ENCODE peak calls at places on chromosomes 3 and 15, in six cellular contexts. P, W, F, T, B and O are unnamed samples.

GRCh38 chr3:60920519-60920918 is 330.7 kb downstream of the FHIT start:
- DNase-seq in B (no peak), F (no peak), W (no peak), P (no peak), T (no peak), O (no peak)

GRCh38 chr3:128971421-128971820 is 22.5 kb downstream of the CFAP92 start:
- DNase-seq in F (no peak), B (no peak), P (peak; percentile 76), W (no peak), T (peak; percentile 73), O (peak; percentile 66)

GRCh38 chr3:48047841-48048456 is 31.7 kb upstream of the MAP4 start:
- DNase-seq in W (no peak), B (no peak), T (no peak), F (no peak), P (no peak), O (no peak)

GRCh38 chr15:92643849-92644815 is 11.4 kb downstream of the FAM174B start:
- DNase-seq in P (no peak), B (no peak), F (no peak), T (no peak), W (no peak), O (no peak)

GRCh38 chr15:31579976-31580375 is 253.3 kb downstream of the KLF13 start:
- DNase-seq in W (no peak), F (no peak), T (no peak), P (no peak), B (no peak), O (no peak)

GRCh38 chr15:29259233-29259632 is 10.4 kb downstream of the NSMCE3 start:
- DNase-seq in F (no peak), B (no peak), T (no peak), P (no peak), W (no peak), O (no peak)

GRCh38 chr15:25862469-25863066 is 559 bp downstream of the ATP10A start:
- DNase-seq in B (peak; percentile 63), W (no peak), T (no peak), P (peak; percentile 62), F (peak; percentile 51), O (no peak)

GRCh38 chr15:73626072-73626471 is 7.1 kb downstream of the NPTN start:
- DNase-seq in P (no peak), T (no peak), F (no peak), W (no peak), B (no peak), O (no peak)

GRCh38 chr3:157099337-157100078 is 60.4 kb downstream of the CCNL1 start:
- DNase-seq in T (no peak), P (peak; percentile 46), F (no peak), B (no peak), W (peak; percentile 71), O (no peak)

GRCh38 chr15:45855210-45855906 is 220.5 kb downstream of the SQOR start:
- DNase-seq in P (no peak), T (no peak), F (no peak), B (no peak), W (no peak), O (no peak)

GRCh38 chr15:50116477-50116876 is 2.6 kb downstream of the ATP8B4 start:
- DNase-seq in F (no peak), B (no peak), T (no peak), P (peak; percentile 48), W (no peak), O (peak; percentile 24)

GRCh38 chr3:185308126-185308754 is 54.4 kb upstream of the EHHADH start:
- DNase-seq in T (peak; percentile 12), P (peak; percentile 56), W (no peak), B (peak; percentile 17), F (peak; percentile 58), O (peak; percentile 57)

GRCh38 chr3:11950576-11950975 is 53.6 kb upstream of the SYN2 start:
- DNase-seq in B (no peak), T (no peak), F (no peak), W (no peak), P (no peak), O (no peak)

GRCh38 chr3:120100711-120101110 is 6.5 kb upstream of the GSK3B start:
- DNase-seq in F (no peak), P (peak; percentile 40), T (no peak), B (no peak), W (no peak), O (no peak)

GRCh38 chr3:43417133-43417532 is 130.8 kb downstream of the SNRK start:
- DNase-seq in F (no peak), P (no peak), B (no peak), T (no peak), W (no peak), O (no peak)

GRCh38 chr15:100923076-100923475 is 3.9 kb downstream of the LRRK1 start:
- DNase-seq in W (no peak), T (no peak), B (no peak), F (no peak), P (no peak), O (no peak)

GRCh38 chr15:61037031-61037430 is 192.1 kb downstream of the RORA start:
- DNase-seq in W (no peak), B (no peak), T (no peak), P (peak; percentile 55), F (no peak), O (no peak)

GRCh38 chr3:24364359-24364758 is 130.3 kb downstream of the THRB start:
- DNase-seq in F (no peak), P (no peak), W (no peak), T (no peak), B (no peak), O (no peak)

GRCh38 chr15:27681038-27681437 is 418.1 kb downstream of the OCA2 start:
- DNase-seq in B (no peak), P (no peak), T (no peak), W (no peak), F (no peak), O (no peak)

GRCh38 chr15:90839187-90840071 is 29.0 kb upstream of the FURIN start:
- DNase-seq in P (no peak), F (peak; percentile 75), W (no peak), B (no peak), T (no peak), O (no peak)

GRCh38 chr3:161443921-161444457 is 52.6 kb upstream of the OTOL1 start:
- DNase-seq in B (no peak), P (no peak), F (no peak), W (no peak), T (no peak), O (no peak)